ENCODE peak calls at places on chromosomes 2 and 18, in seven cellular contexts. P is GM23248, S is dorsolateral prefrontal cortex, E is Karpas-422, M is aorta, D is colonic mucosa, U is tibial artery. R is an unnamed sample.

GRCh38 chr2:189849550-189849949 is 65.3 kb downstream of the PMS1 start:
- DNase-seq in P (no peak), S (no peak), E (no peak), M (no peak), D (no peak), U (no peak), R (no peak)

GRCh38 chr2:235498556-235499305 is 4.9 kb downstream of the AGAP1 start:
- DNase-seq in P (no peak), S (no peak), E (no peak), M (peak), D (no peak), U (no peak), R (peak)

GRCh38 chr2:142153601-142154000 is 22.8 kb upstream of the LRP1B start:
- DNase-seq in P (no peak), S (no peak), E (no peak), M (no peak), D (no peak), U (no peak), R (no peak)

GRCh38 chr18:48552130-48552529 is 13.3 kb downstream of the CTIF start:
- DNase-seq in P (no peak), S (no peak), E (no peak), M (no peak), D (no peak), U (peak), R (no peak)

GRCh38 chr2:147255812-147256211 is 589.0 kb upstream of the ACVR2A start:
- DNase-seq in P (no peak), S (peak), E (no peak), M (no peak), D (no peak), U (no peak), R (peak)

GRCh38 chr2:25499157-25499556 is 157.4 kb upstream of the DNMT3A start:
- DNase-seq in P (no peak), S (no peak), E (no peak), M (no peak), D (no peak), U (no peak), R (no peak)

GRCh38 chr2:114345246-114345645 is 97.2 kb upstream of the DPP10 start:
- DNase-seq in P (no peak), S (no peak), E (no peak), M (no peak), D (no peak), U (no peak), R (no peak)

GRCh38 chr2:79105259-79105658 is 15.0 kb upstream of the REG1A start:
- DNase-seq in P (no peak), S (no peak), E (no peak), M (no peak), D (no peak), U (no peak), R (no peak)

GRCh38 chr18:12442946-12443345 is 35.2 kb downstream of the PRELID3A start:
- DNase-seq in P (peak), S (no peak), E (no peak), M (no peak), D (no peak), U (no peak), R (no peak)

GRCh38 chr2:235537186-235537585 is 43.3 kb downstream of the AGAP1 start:
- DNase-seq in P (no peak), S (no peak), E (no peak), M (no peak), D (no peak), U (no peak), R (no peak)

GRCh38 chr2:179434357-179434756 is 169.7 kb upstream of the SESTD1 start:
- DNase-seq in P (no peak), S (no peak), E (no peak), M (no peak), D (no peak), U (no peak), R (no peak)

GRCh38 chr2:69770747-69771146 is 28.8 kb downstream of the ANXA4 start:
- DNase-seq in P (no peak), S (no peak), E (no peak), M (no peak), D (no peak), U (no peak), R (no peak)

GRCh38 chr2:232955856-232956255 is 57.2 kb downstream of the NGEF start:
- DNase-seq in P (no peak), S (no peak), E (peak), M (no peak), D (no peak), U (no peak), R (no peak)

GRCh38 chr2:239704737-239705136 is 303.9 kb upstream of the HDAC4 start:
- DNase-seq in P (no peak), S (no peak), E (no peak), M (no peak), D (no peak), U (no peak), R (no peak)

GRCh38 chr2:68287580-68288441 is 31.9 kb downstream of the CNRIP1 start:
- DNase-seq in P (peak), S (no peak), E (no peak), M (no peak), D (peak), U (peak), R (no peak)

GRCh38 chr2:104856086-104856972 is 2.4 kb downstream of the POU3F3 start:
- DNase-seq in P (no peak), S (no peak), E (no peak), M (no peak), D (no peak), U (no peak), R (no peak)

GRCh38 chr2:33477473-33478468 is 1.3 kb downstream of the RASGRP3 start:
- DNase-seq in P (no peak), S (peak), E (peak), M (no peak), D (peak), U (peak), R (no peak)

GRCh38 chr2:147855316-147855715 is 10.5 kb downstream of the ACVR2A start:
- DNase-seq in P (no peak), S (no peak), E (no peak), M (no peak), D (no peak), U (no peak), R (no peak)

GRCh38 chr2:10659898-10660568 is 29.7 kb downstream of the NOL10 start:
- DNase-seq in P (peak), S (peak), E (peak), M (no peak), D (peak), U (no peak), R (peak)

GRCh38 chr2:174588463-174588862 is 9.1 kb downstream of the WIPF1 start:
- DNase-seq in P (peak), S (no peak), E (no peak), M (no peak), D (no peak), U (no peak), R (no peak)

GRCh38 chr2:24452499-24452878 is 38.6 kb upstream of the NCOA1 start:
- DNase-seq in P (peak), S (no peak), E (no peak), M (no peak), D (peak), U (no peak), R (no peak)

GRCh38 chr18:23142285-23142929 is 7.1 kb downstream of the CABLES1 start:
- DNase-seq in P (peak), S (no peak), E (no peak), M (no peak), D (no peak), U (no peak), R (no peak)

GRCh38 chr2:205834776-205835175 is 152.5 kb downstream of the NRP2 start:
- DNase-seq in P (no peak), S (no peak), E (no peak), M (no peak), D (no peak), U (no peak), R (no peak)

GRCh38 chr2:98505311-98505808 is 60.7 kb downstream of the INPP4A start:
- DNase-seq in P (peak), S (no peak), E (no peak), M (no peak), D (no peak), U (peak), R (no peak)

GRCh38 chr18:12032786-12033642 is 51.7 kb downstream of the IMPA2 start:
- DNase-seq in P (peak), S (no peak), E (no peak), M (peak), D (no peak), U (no peak), R (no peak)

DNA sequence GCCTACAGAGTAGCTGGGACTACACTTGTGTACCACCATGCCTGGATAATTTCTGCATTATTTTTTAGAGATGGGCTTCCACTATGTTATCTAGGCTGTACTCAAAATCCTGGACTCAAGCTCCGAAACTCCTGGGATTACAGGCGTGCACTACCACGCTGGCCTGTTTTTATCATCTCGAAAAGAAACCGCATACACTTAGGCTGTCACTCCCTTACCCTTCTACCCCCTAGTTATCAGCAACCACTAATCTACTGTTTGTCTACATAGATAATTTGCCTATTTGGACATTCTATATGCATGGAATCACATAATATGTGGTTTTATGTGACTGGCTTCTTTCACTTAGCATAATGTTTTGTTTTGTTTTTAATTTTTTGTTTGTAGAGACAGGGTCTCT is 8.5 kb upstream of the PUM2 start:
- DNase-seq in P (no peak), S (no peak), E (no peak), M (no peak), D (no peak), U (no peak), R (no peak)
- H3K27ac ChIP-seq in P (no peak), S (no peak), E (no peak), M (no peak), D (no peak), U (no peak), R (no peak)

GRCh38 chr2:201458381-201458780 is 6.8 kb downstream of the STRADB start:
- DNase-seq in P (no peak), S (no peak), E (no peak), M (no peak), D (no peak), U (no peak), R (no peak)
- H3K27ac ChIP-seq in P (no peak), S (no peak), E (no peak), M (no peak), D (peak), U (no peak), R (no peak)

GRCh38 chr2:202963712-202964111 is 51.0 kb upstream of the NBEAL1 start:
- DNase-seq in P (no peak), S (no peak), E (no peak), M (no peak), D (no peak), U (no peak), R (no peak)

GRCh38 chr2:202960524-202960923 is 48.4 kb downstream of the CARF start:
- DNase-seq in P (no peak), S (no peak), E (no peak), M (no peak), D (no peak), U (no peak), R (no peak)

DNA sequence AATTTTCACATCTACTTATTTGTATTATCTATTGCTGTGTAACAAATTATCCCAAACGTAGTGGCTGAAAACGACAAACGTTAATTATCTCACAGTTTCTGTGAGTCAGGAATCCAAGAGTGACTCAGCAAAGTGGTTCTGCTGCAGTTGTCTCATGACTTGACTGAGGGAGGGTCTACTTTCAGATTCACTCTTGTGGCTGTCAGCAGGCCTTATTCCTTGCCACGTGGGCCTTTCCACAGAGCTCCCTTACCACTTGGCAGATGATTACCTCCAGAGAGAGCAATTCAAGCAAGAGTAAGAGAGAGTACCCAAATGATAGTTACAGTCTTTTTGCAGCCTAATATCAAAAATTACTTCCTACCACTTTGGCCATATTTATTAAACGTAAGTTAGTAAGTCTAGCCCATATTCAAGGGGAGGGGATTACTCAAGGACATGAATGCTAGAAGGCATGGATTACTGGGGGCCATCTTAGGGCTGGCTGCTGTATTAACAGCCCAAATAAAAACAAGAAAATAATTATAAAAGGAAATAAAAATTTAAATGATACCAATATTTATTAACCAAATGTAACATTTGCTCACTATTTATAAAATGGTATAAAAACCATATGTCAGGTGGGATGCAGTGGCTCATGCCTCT is 48.7 kb upstream of the NBEAL1 start:
- DNase-seq in P (peak), S (no peak), E (no peak), M (no peak), D (no peak), U (no peak), R (peak)
- H3K27ac ChIP-seq in P (peak), S (no peak), E (no peak), M (no peak), D (no peak), U (no peak), R (no peak)

GRCh38 chr18:79965119-79965902 is 868 bp downstream of the HSBP1L1 start:
- DNase-seq in P (peak), S (no peak), E (peak), M (no peak), D (peak), U (no peak), R (no peak)
- H3K27ac ChIP-seq in P (peak), S (peak), E (no peak), M (peak), D (peak), U (peak), R (peak)

GRCh38 chr2:219274392-219274921 is 4.7 kb upstream of the DNAJB2 start:
- DNase-seq in P (peak), S (no peak), E (no peak), M (peak), D (no peak), U (peak), R (no peak)
- H3K27ac ChIP-seq in P (peak), S (peak), E (no peak), M (peak), D (no peak), U (peak), R (no peak)

GRCh38 chr2:186852508-186852907 is 3.5 kb upstream of the ZSWIM2 start:
- DNase-seq in P (no peak), S (no peak), E (no peak), M (no peak), D (no peak), U (no peak), R (no peak)

GRCh38 chr2:186853871-186854435 is 5.0 kb upstream of the ZSWIM2 start:
- DNase-seq in P (peak), S (no peak), E (no peak), M (no peak), D (no peak), U (no peak), R (no peak)

DNA sequence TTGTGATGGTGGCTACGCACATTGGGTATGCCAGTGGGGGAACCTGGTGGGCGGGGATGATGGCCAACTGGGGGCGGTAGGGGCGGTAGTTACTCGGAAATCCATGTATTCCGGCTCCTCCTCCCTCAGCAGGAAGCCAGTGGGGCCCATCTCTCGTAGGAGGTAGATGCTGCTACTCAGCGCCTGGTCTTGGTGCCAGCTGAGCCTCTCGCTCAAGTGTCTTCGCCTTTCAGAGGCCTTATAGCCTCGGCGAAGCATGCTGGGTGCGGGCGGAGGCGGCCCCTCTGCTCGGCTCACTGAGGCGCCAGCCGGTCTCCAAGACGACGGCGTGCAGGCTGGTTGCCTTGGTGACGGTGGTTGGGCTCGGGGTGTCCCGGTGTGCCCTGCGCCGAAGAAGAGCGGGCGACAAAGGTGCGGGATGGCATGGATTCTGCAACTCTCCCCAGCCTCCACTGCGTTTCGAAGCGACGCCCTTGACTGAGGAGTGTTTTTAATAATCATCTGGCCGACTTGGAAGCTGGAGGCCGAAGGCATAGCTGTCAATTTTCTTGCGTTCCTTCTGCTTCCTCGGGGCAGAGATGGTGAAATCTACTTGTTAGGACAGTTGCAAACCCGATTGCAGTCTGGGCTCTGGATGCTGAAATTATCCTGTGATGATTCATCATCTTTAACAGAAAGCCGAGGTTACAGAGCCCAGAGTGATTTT is at the start of gene ZSWIM2:
- DNase-seq in P (peak), S (peak), E (no peak), M (peak), D (peak), U (peak), R (peak)
- H3K27ac ChIP-seq in P (peak), S (peak), E (no peak), M (no peak), D (no peak), U (peak), R (peak)

GRCh38 chr2:74653589-74653984 is 460 bp upstream of the SEMA4F start:
- DNase-seq in P (no peak), S (no peak), E (no peak), M (no peak), D (no peak), U (no peak), R (no peak)
- H3K27ac ChIP-seq in P (no peak), S (peak), E (no peak), M (no peak), D (no peak), U (no peak), R (no peak)

DNA sequence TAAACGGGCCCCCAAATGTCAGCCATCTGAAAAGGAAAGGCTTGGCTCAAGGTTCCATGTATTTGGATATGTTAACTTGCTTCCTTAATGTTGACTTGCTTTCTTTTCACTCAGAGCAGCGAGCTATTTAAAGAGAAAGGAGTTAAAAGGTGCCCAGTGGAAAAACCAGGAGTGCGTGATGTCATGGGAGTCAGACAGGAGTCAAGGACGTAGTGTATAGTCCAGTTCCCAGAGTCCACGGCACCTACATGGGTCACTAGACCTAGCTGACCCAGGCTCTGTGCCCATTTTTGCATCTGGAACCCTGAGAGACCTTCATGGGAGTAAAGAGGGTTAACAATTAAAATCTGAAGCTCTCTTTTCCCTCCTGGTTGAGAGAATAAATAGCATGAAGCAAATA is 19.8 kb downstream of the SLC3A1 start:
- DNase-seq in P (no peak), S (no peak), E (no peak), M (no peak), D (no peak), U (no peak), R (no peak)
- H3K27ac ChIP-seq in P (no peak), S (no peak), E (no peak), M (peak), D (no peak), U (peak), R (no peak)

DNA sequence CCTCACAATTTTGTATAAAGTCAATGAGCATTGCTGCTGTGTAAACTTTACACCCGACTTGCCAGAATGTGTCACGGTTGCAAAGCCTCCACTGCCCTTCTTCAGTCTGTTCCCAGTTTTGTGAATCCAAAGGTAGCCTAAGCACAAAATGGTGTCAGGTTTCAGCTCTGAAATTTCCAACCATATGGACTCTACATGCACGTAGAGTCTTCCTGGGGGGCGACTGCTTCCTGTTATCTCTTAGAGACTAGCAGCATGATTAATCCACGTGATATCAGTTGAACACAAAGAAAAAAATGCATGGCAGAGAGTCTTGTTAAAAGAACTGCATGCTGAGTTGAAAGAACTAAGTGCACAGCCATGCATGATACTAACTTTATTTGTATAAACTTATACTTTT is 404.4 kb downstream of the SOCS6 start:
- DNase-seq in P (no peak), S (no peak), E (no peak), M (no peak), D (no peak), U (no peak), R (no peak)
- H3K27ac ChIP-seq in P (no peak), S (no peak), E (no peak), M (no peak), D (no peak), U (no peak), R (no peak)